ENCODE peak calls at places on chromosomes 13 and 19, in nine cellular contexts. T is uterus, S is HEK293T, Y is iris pigment epithelial cell, N is thoracic aorta, L is Karpas-422, W is type B pancreatic cell, H is EL, M is pons. R is an unnamed sample.
A peak's percentile ranks its signal among the peaks of the same experiment; 100 is the strongest.

GRCh38 chr13:76503756-76504155 is 382.4 kb downstream of the KCTD12 start:
- DNase-seq in W (no peak), M (no peak), S (no peak), H (no peak), T (no peak), Y (no peak), N (no peak), L (no peak), R (no peak)

GRCh38 chr13:113552079-113552478 is 32.5 kb upstream of the TFDP1 start:
- DNase-seq in T (no peak), W (peak; percentile 45), L (no peak), H (no peak), Y (no peak), S (no peak), M (no peak), N (no peak), R (no peak)

GRCh38 chr13:110330491-110331001 is 23.5 kb downstream of the COL4A2 start:
- DNase-seq in W (no peak), N (no peak), Y (peak; percentile 74), H (peak; percentile 84), L (no peak), T (no peak), M (no peak), S (no peak), R (no peak)

GRCh38 chr13:33073338-33073737 is 57.1 kb downstream of the KL start:
- DNase-seq in H (no peak), W (no peak), N (no peak), Y (no peak), M (no peak), L (no peak), T (no peak), S (no peak), R (no peak)

GRCh38 chr13:26679945-26680516 is 80.6 kb downstream of the GPR12 start:
- DNase-seq in L (peak; percentile 44), W (no peak), M (no peak), S (no peak), T (no peak), Y (peak; percentile 76), H (no peak), N (no peak), R (no peak)

GRCh38 chr19:35260694-35261304 is 8.0 kb upstream of the USF2 start:
- DNase-seq in Y (no peak), L (no peak), S (no peak), W (peak; percentile 51), M (no peak), T (no peak), N (no peak), H (no peak), R (no peak)

GRCh38 chr19:10560154-10560553 is 5.7 kb downstream of the KRI1 start:
- DNase-seq in Y (no peak), H (no peak), N (no peak), W (no peak), S (no peak), T (no peak), L (no peak), M (no peak), R (no peak)

GRCh38 chr19:54521860-54522513 is 19.4 kb downstream of the LAIR2 start:
- DNase-seq in S (no peak), T (no peak), N (no peak), H (no peak), W (no peak), Y (no peak), L (no peak), M (no peak), R (no peak)

GRCh38 chr13:59447846-59448620 is 715.7 kb downstream of the DIAPH3 start:
- DNase-seq in Y (peak; percentile 66), H (peak; percentile 44), W (no peak), M (no peak), T (no peak), N (no peak), L (no peak), S (no peak), R (no peak)

R was measured in GM06990.